ENCODE peak calls at places on chromosomes 1 and 21, in seven cellular contexts. P, S, F, R, T, O and K are unnamed samples.

GRCh38 chr1:63317007-63317813 is 5.2 kb upstream of the FOXD3 start:
- DNase-seq in S (peak; percentile 87), T (peak; percentile 80), F (peak; percentile 81), P (peak; percentile 87), O (peak; percentile 85), R (peak; percentile 83), K (peak; percentile 53)

GRCh38 chr1:30818568-30819243 is 61.1 kb upstream of the LAPTM5 start:
- DNase-seq in P (no peak), S (no peak), R (no peak), F (no peak), O (no peak), T (no peak), K (no peak)

GRCh38 chr1:226110249-226111108 is 48.0 kb downstream of the H3-3A start:
- DNase-seq in T (peak; percentile 95), S (peak; percentile 82), P (peak; percentile 92), R (peak; percentile 88), F (peak; percentile 73), O (peak; percentile 76), K (peak; percentile 84)

GRCh38 chr1:159228554-159228953 is 23.9 kb downstream of the ACKR1 start:
- DNase-seq in O (no peak), S (no peak), T (no peak), R (no peak), F (no peak), P (no peak), K (no peak)

GRCh38 chr1:33074193-33074945 is 6.6 kb upstream of the AZIN2 start:
- DNase-seq in F (no peak), O (no peak), R (no peak), T (no peak), S (no peak), P (no peak), K (no peak)

GRCh38 chr1:236132420-236133046 is 9.8 kb upstream of the GPR137B start:
- DNase-seq in T (no peak), P (no peak), O (no peak), F (no peak), S (no peak), R (no peak), K (no peak)

GRCh38 chr1:85504417-85504816 is 39.5 kb upstream of the DDAH1 start:
- DNase-seq in P (no peak), T (no peak), O (no peak), F (no peak), S (no peak), R (no peak), K (no peak)

GRCh38 chr21:42200906-42201614 is 17.9 kb upstream of the ABCG1 start:
- DNase-seq in P (no peak), S (no peak), F (no peak), R (no peak), T (no peak), O (no peak), K (no peak)

GRCh38 chr1:18928406-18928805 is 26.1 kb upstream of the ALDH4A1 start:
- DNase-seq in S (no peak), O (no peak), R (no peak), F (no peak), P (no peak), T (no peak), K (no peak)

GRCh38 chr1:18927654-18928272 is 25.4 kb upstream of the ALDH4A1 start:
- DNase-seq in T (peak; percentile 71), R (no peak), P (no peak), O (no peak), F (no peak), S (no peak), K (no peak)

GRCh38 chr1:18928985-18929384 is 26.6 kb upstream of the ALDH4A1 start:
- DNase-seq in O (no peak), F (no peak), R (no peak), T (no peak), S (no peak), P (no peak), K (no peak)

GRCh38 chr1:18927082-18927653 is 24.8 kb upstream of the ALDH4A1 start:
- DNase-seq in T (no peak), P (no peak), O (no peak), F (peak; percentile 38), R (no peak), S (no peak), K (no peak)

DNA sequence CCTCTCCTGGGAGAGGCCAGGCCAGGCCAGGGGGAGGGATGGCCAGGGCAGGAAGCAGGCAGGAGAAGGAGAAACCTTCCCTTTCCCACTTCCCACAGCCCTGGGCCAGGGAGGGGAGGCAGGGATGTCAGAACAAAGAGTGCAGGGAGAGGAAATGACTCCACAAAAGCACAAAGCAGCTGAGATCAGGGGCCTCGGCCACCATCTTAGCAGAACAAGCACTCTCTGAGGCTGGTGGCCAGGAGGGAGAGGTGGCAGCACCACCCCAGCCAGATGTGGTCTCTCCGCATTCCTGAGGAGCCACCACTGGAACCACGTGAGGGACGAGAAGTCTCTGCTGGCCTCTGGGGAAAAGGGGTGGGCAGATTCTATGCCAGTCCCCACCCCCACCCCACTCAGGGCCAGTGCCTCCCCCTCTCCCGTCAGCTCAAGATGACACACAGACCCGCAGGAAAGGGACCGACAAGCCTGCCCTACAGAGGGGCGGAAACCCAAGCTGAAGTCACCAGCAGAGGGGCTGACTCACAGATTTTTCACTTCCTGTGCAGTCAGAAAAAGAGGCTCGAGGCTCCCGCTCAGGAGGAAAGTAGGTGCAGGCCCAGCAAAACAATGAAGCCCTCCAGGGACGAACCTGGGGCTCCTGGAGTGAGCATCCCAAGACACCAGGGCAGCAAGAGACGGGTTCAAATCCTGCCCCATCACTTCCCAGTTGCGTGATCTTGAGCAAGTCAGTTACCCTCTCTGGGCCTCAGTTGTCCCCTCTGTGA is 24.1 kb upstream of the ALDH4A1 start:
- DNase-seq in T (peak; percentile 95), R (peak; percentile 85), F (peak; percentile 70), P (peak; percentile 94), S (peak; percentile 64), O (peak; percentile 57), K (peak; percentile 88)
- TF ChIP-seq POLR2A in T (peak; percentile 76), R (peak; percentile 33), F (no peak), P (no peak), S (no peak), O (no peak), K (no peak)

GRCh38 chr1:65066766-65067490 is 81.1 kb upstream of the AK4 start:
- DNase-seq in T (peak; percentile 41), F (peak; percentile 94), S (peak; percentile 88), P (peak; percentile 99), R (peak; percentile 95), O (peak; percentile 95), K (peak; percentile 82)
- TF ChIP-seq POLR2A in T (no peak), F (peak; percentile 86), S (peak; percentile 56), P (peak; percentile 87), R (peak; percentile 90), O (no peak), K (no peak)

DNA sequence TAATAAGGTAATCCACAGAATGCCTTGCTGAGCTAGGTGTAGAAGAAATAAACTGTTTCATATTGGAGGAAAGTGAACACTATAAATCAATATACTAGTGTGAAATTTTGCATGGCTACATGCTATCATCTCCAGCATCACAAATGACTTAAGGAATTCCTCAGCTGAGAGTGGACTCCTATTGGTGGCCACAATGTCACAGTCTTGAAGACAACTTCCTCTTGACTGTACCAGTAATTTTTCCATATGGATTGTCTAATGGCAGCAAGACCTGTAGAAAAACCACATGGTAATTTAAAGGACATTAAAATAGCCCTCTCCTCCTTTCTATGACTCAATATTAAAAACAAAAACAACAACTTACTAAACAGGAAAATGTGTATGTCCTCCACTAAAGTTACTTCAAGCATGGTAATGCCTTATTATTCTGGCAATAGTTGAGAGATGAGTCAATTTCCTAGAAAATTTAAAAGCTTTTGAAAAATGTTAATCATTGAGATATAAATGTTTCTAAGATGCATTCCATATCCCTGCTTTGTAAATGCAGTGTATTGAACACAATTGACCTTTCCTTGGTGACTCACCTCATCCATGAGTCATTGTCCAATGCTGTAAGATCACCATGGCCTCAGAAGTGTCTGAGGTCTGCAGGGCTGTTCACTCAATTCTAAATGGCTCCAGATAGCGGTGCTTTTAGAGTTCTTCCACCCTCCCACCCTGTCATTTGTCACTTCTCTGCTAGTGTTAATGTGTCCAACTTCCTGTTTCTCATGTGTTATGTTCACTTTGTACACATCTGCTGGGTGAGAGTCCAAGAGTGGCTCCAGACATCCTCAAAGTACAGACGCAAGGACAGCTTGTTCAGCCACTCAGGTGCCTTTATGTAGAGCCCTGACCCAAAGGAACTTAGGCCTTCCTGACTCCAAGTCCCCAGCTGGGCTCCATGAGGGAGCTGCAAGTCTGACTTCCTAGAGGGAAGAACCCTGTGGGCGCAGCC is 32.8 kb upstream of the DNASE2B start:
- DNase-seq in R (no peak), P (no peak), F (peak; percentile 28), O (no peak), S (peak; percentile 27), T (no peak), K (peak; percentile 56)
- TF ChIP-seq POLR2A in R (no peak), P (no peak), F (no peak), O (no peak), S (no peak), T (no peak), K (no peak)

DNA sequence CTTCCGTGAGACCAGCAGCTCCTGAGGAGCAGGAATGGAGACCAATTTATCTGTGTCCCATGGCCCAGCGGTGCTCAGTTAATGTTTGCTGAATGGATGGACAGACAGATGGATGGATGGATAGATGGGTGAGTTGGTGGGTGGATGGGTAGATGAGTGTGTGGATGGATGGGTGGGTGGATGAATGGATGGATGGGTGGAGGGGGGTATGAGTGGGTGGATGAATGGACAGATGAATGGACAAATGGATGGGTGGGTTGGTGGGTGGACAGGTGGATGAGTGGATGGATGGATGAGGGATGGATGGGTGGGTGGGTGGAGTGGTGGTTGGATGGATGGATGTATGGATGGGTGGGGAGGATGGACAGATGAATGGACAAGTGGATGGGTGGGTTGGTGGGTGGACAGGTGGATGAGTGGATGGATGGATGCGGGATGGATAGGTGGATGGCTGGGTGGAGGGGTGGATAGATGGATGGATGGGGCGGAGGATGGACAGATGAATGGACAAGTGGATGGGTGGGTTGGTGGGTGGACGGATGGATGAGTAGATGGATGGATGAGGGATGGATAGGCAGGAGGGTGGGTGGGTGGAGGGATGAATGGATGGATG is 13.4 kb downstream of the EPHA2 start:
- DNase-seq in O (no peak), S (no peak), R (no peak), T (no peak), F (no peak), P (no peak), K (no peak)
- TF ChIP-seq POLR2A in O (no peak), S (no peak), R (no peak), T (no peak), F (no peak), P (no peak), K (no peak)

DNA sequence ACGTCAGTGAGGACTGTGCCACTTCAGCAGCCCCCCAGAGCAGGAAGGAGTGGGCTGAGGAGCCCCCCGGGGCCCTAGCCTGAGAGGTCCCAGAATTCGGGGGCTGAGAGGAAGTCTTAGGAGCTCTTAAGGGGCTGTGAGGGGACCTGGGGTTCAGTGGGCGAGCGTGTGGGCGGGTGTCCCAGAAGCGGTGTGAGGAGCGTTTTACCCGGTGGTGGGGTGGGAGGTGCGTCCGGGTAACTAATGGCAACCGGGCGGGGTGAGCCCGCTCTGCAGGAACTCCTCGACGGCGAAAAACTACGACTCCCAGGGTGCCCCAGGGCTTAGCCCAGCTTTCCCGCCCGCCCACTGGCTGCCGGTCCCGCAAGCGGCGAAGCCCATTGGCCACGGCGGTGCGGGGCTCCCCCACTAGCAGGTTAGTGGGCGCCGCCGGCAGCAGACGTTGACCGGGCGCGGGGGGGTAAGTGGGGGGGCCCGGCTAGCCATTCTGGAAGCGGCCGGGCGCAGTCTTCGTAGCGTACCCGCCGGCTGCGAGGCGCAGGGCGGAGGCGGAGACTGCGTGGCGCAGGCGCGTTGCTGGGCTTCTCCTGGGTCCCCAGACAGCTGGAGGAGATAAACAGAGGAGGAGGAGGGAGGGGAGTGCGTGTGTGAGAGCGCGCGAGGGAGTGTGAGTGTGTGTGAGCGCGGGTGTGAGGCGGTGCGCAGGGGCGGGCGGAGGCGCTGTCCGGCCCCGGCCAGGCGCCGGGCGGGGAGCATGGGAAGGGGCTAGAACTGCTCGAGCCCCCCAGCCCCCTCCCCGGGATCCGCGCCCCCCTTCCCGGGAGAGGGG is at the start of gene WDTC1:
- DNase-seq in P (peak; percentile 99), T (peak; percentile 89), S (peak; percentile 98), F (peak; percentile 98), O (peak; percentile 98), R (peak; percentile 99), K (peak; percentile 88)
- TF ChIP-seq POLR2A in P (no peak), T (peak; percentile 22), S (peak; percentile 50), F (peak; percentile 73), O (no peak), R (peak; percentile 91), K (peak; percentile 37)